ENCODE peak calls at places on chromosomes 7 and 10, in four cellular contexts. J, U, A and Z are unnamed samples.

GRCh38 chr7:151472644-151473380 is 32.9 kb upstream of the CRYGN start:
- DNase-seq in A (no peak), J (no peak), U (no peak), Z (no peak)

GRCh38 chr7:140881507-140882228 is 43.1 kb downstream of the BRAF start:
- DNase-seq in J (no peak), U (no peak), A (no peak), Z (no peak)

GRCh38 chr10:18616337-18616736 is 35.0 kb downstream of the NSUN6 start:
- DNase-seq in U (no peak), J (no peak), A (no peak), Z (no peak)

GRCh38 chr7:69091476-69091875 is 506.8 kb upstream of the AUTS2 start:
- DNase-seq in U (no peak), A (no peak), J (no peak), Z (no peak)

GRCh38 chr7:77439572-77439971 is 23.4 kb upstream of the GSAP start:
- DNase-seq in U (no peak), J (no peak), A (peak; percentile 45), Z (no peak)

GRCh38 chr10:12534824-12535223 is 185.5 kb downstream of the CAMK1D start:
- DNase-seq in J (peak; percentile 70), A (no peak), U (no peak), Z (no peak)

GRCh38 chr7:2309889-2310331 is 4.3 kb downstream of the SNX8 start:
- DNase-seq in J (peak; percentile 96), A (no peak), U (no peak), Z (no peak)

GRCh38 chr7:105261689-105262088 is 127.0 kb downstream of the SRPK2 start:
- DNase-seq in J (peak; percentile 46), U (no peak), A (no peak), Z (no peak)

GRCh38 chr10:75651452-75651851 is 220.0 kb downstream of the LRMDA start:
- DNase-seq in A (no peak), J (peak; percentile 56), U (no peak), Z (no peak)

GRCh38 chr10:116944911-116945310 is 60.1 kb downstream of the SHTN1 start:
- DNase-seq in J (no peak), U (no peak), A (no peak), Z (no peak)

GRCh38 chr10:79048639-79049550 is 19.9 kb upstream of the ZMIZ1 start:
- DNase-seq in J (no peak), A (no peak), U (no peak), Z (no peak)

GRCh38 chr10:50447691-50448090 is 176.1 kb downstream of the SGMS1 start:
- DNase-seq in A (no peak), J (no peak), U (no peak), Z (no peak)

GRCh38 chr10:82267465-82267864 is 392.5 kb downstream of the NRG3 start:
- DNase-seq in J (no peak), A (no peak), U (no peak), Z (no peak)

GRCh38 chr7:151088019-151088855 is 2.0 kb downstream of the AGAP3 start:
- DNase-seq in U (no peak), A (no peak), J (no peak), Z (no peak)

GRCh38 chr7:50768470-50769159 is 14.1 kb downstream of the GRB10 start:
- DNase-seq in U (no peak), J (no peak), A (no peak), Z (no peak)

GRCh38 chr7:22759721-22760120 is 32.7 kb downstream of the IL6 start:
- DNase-seq in J (no peak), A (no peak), U (no peak), Z (no peak)

GRCh38 chr10:101425535-101425934 is 71.6 kb downstream of the BTRC start:
- DNase-seq in U (no peak), A (no peak), J (no peak), Z (no peak)

GRCh38 chr10:121800146-121800545 is 127.7 kb downstream of the ATE1 start:
- DNase-seq in U (no peak), J (no peak), A (no peak), Z (no peak)

GRCh38 chr10:71512794-71513379 is 116.2 kb downstream of the CDH23 start:
- DNase-seq in U (no peak), J (no peak), A (no peak), Z (no peak)

GRCh38 chr7:123769371-123769770 is 20.6 kb upstream of the WASL start:
- DNase-seq in J (no peak), U (no peak), A (no peak), Z (no peak)

GRCh38 chr10:104391150-104391968 is 37.7 kb downstream of the CFAP58 start:
- DNase-seq in U (no peak), A (no peak), J (peak; percentile 62), Z (no peak)

GRCh38 chr10:123636598-123637325 is 29.4 kb upstream of the GPR26 start:
- DNase-seq in U (no peak), A (no peak), J (no peak), Z (no peak)

GRCh38 chr10:132809237-132810140 is 23.5 kb upstream of the NKX6-2 start:
- DNase-seq in J (no peak), U (no peak), A (no peak), Z (no peak)

GRCh38 chr10:70934701-70935100 is 46.3 kb upstream of the PCBD1 start:
- DNase-seq in U (no peak), A (no peak), J (no peak), Z (no peak)

GRCh38 chr7:75905785-75906604 is 9.0 kb upstream of the POR start:
- DNase-seq in A (peak; percentile 28), J (peak; percentile 55), U (no peak), Z (no peak)

GRCh38 chr7:74519395-74519794 is 65.7 kb downstream of the GTF2IRD1 start:
- DNase-seq in J (no peak), U (no peak), A (no peak), Z (no peak)

GRCh38 chr7:23469150-23469960 is 936 bp downstream of the IGF2BP3 start:
- DNase-seq in A (no peak), J (peak; percentile 46), U (peak; percentile 25), Z (peak; percentile 19)

GRCh38 chr7:157513162-157513621 is 176.4 kb downstream of the DNAJB6 start:
- DNase-seq in A (no peak), J (peak; percentile 8), U (peak; percentile 5), Z (no peak)